ENCODE peak calls at places on chromosomes 3 and 15, in seven cellular contexts. O, N, P, H, M, F and U are unnamed samples.
A peak's percentile ranks its signal among the peaks of the same experiment; 100 is the strongest.

GRCh38 chr3:16290007-16290826 is 25.2 kb downstream of the OXNAD1 start:
- DNase-seq in O (no peak), N (peak; percentile 41), P (peak; percentile 50), H (no peak), M (no peak), F (no peak), U (peak; percentile 39)

GRCh38 chr3:46858456-46858855 is 4.8 kb downstream of the MYL3 start:
- DNase-seq in O (no peak), N (no peak), P (no peak), H (no peak), M (peak; percentile 26), F (no peak), U (no peak)

GRCh38 chr15:22884344-22884743 is 45.9 kb downstream of the NIPA2 start:
- DNase-seq in O (no peak), N (no peak), P (no peak), H (no peak), M (no peak), F (no peak), U (no peak)

GRCh38 chr3:39962566-39962965 is 153.2 kb downstream of the MYRIP start:
- DNase-seq in O (no peak), N (no peak), P (no peak), H (no peak), M (no peak), F (no peak), U (no peak)

GRCh38 chr3:108088697-108089096 is 2.1 kb downstream of the CD47 start:
- DNase-seq in O (no peak), N (no peak), P (no peak), H (no peak), M (no peak), F (no peak), U (no peak)

GRCh38 chr3:179088306-179088705 is 16.7 kb upstream of the ZMAT3 start:
- DNase-seq in O (no peak), N (no peak), P (no peak), H (no peak), M (no peak), F (no peak), U (no peak)

GRCh38 chr3:143424874-143425273 is 305.3 kb downstream of the CHST2 start:
- DNase-seq in O (no peak), N (no peak), P (no peak), H (no peak), M (no peak), F (no peak), U (no peak)

GRCh38 chr3:184227481-184227935 is 1.9 kb upstream of the VWA5B2 start:
- DNase-seq in O (no peak), N (peak; percentile 52), P (peak; percentile 41), H (peak; percentile 22), M (no peak), F (peak; percentile 48), U (no peak)

GRCh38 chr3:46947981-46948791 is 28.4 kb downstream of the CCDC12 start:
- DNase-seq in O (no peak), N (no peak), P (no peak), H (peak; percentile 34), M (peak; percentile 82), F (no peak), U (no peak)

GRCh38 chr15:100464895-100465294 is 63.9 kb downstream of the CERS3 start:
- DNase-seq in O (no peak), N (no peak), P (no peak), H (no peak), M (no peak), F (no peak), U (no peak)

GRCh38 chr3:123152656-123153055 is 49.1 kb upstream of the SEC22A start:
- DNase-seq in O (no peak), N (no peak), P (no peak), H (no peak), M (no peak), F (no peak), U (peak; percentile 18)

GRCh38 chr3:43296565-43296964 is 10.2 kb downstream of the SNRK start:
- DNase-seq in O (no peak), N (no peak), P (no peak), H (peak; percentile 40), M (no peak), F (no peak), U (no peak)

GRCh38 chr3:134426660-134427181 is 52.5 kb upstream of the AMOTL2 start:
- DNase-seq in O (no peak), N (no peak), P (no peak), H (no peak), M (no peak), F (no peak), U (no peak)

GRCh38 chr3:64321747-64322146 is 96.5 kb upstream of the PRICKLE2 start:
- DNase-seq in O (no peak), N (no peak), P (no peak), H (no peak), M (no peak), F (no peak), U (no peak)

GRCh38 chr15:101647251-101647650 is 4.9 kb downstream of the TM2D3 start:
- DNase-seq in O (no peak), N (no peak), P (no peak), H (no peak), M (no peak), F (no peak), U (no peak)

GRCh38 chr3:30668051-30668609 is 61.7 kb downstream of the TGFBR2 start:
- DNase-seq in O (no peak), N (no peak), P (no peak), H (no peak), M (no peak), F (no peak), U (peak; percentile 1)

GRCh38 chr3:194223951-194224350 is 88.0 kb downstream of the HES1 start:
- DNase-seq in O (no peak), N (no peak), P (no peak), H (no peak), M (no peak), F (no peak), U (no peak)

GRCh38 chr15:75924576-75924975 is 20.9 kb downstream of the FBXO22 start:
- DNase-seq in O (no peak), N (no peak), P (no peak), H (no peak), M (no peak), F (no peak), U (no peak)

GRCh38 chr3:170499562-170500156 is 81.0 kb downstream of the CLDN11 start:
- DNase-seq in O (peak; percentile 82), N (no peak), P (no peak), H (no peak), M (peak; percentile 75), F (peak; percentile 2), U (no peak)

GRCh38 chr15:80866936-80867335 is 87.8 kb downstream of the CEMIP start:
- DNase-seq in O (no peak), N (no peak), P (no peak), H (no peak), M (no peak), F (peak; percentile 10), U (no peak)

GRCh38 chr15:84797212-84797611 is 19.9 kb upstream of the ALPK3 start:
- DNase-seq in O (no peak), N (no peak), P (no peak), H (no peak), M (no peak), F (no peak), U (no peak)

GRCh38 chr15:41772720-41773331 is 1.5 kb upstream of the MAPKBP1 start:
- DNase-seq in O (no peak), N (peak; percentile 31), P (peak; percentile 18), H (peak; percentile 17), M (no peak), F (peak; percentile 78), U (peak; percentile 20)

GRCh38 chr3:184184546-184185234 is 1.3 kb upstream of the ABCF3 start:
- DNase-seq in O (no peak), N (no peak), P (no peak), H (no peak), M (no peak), F (no peak), U (no peak)

GRCh38 chr3:40827942-40828688 is 303.4 kb downstream of the ZNF621 start:
- DNase-seq in O (no peak), N (no peak), P (no peak), H (no peak), M (no peak), F (no peak), U (no peak)

GRCh38 chr3:194251891-194252560 is 99.1 kb downstream of the CPN2 start:
- DNase-seq in O (no peak), N (no peak), P (no peak), H (no peak), M (no peak), F (no peak), U (no peak)

GRCh38 chr15:48646364-48646763 is 855 bp upstream of the FBN1 start:
- DNase-seq in O (no peak), N (no peak), P (no peak), H (no peak), M (no peak), F (no peak), U (no peak)

GRCh38 chr3:186985713-186986364 is 55.5 kb downstream of the ST6GAL1 start:
- DNase-seq in O (no peak), N (no peak), P (peak; percentile 22), H (no peak), M (no peak), F (no peak), U (no peak)

GRCh38 chr3:99355465-99355864 is 282.9 kb upstream of the COL8A1 start:
- DNase-seq in O (no peak), N (no peak), P (no peak), H (no peak), M (no peak), F (no peak), U (no peak)

GRCh38 chr3:81726132-81726531 is 35.3 kb downstream of the GBE1 start:
- DNase-seq in O (no peak), N (no peak), P (no peak), H (no peak), M (no peak), F (no peak), U (no peak)

GRCh38 chr3:125381314-125381713 is 6.2 kb upstream of the ZNF148 start:
- DNase-seq in O (no peak), N (no peak), P (no peak), H (no peak), M (no peak), F (no peak), U (no peak)

GRCh38 chr3:78895528-78895927 is 872.3 kb downstream of the ROBO1 start:
- DNase-seq in O (no peak), N (no peak), P (no peak), H (no peak), M (no peak), F (no peak), U (no peak)

GRCh38 chr15:88218557-88219214 is 37.9 kb downstream of the NTRK3 start:
- DNase-seq in O (no peak), N (no peak), P (no peak), H (no peak), M (no peak), F (no peak), U (no peak)

GRCh38 chr15:95887666-95888480 is 442.6 kb upstream of the NR2F2 start:
- DNase-seq in O (no peak), N (no peak), P (no peak), H (no peak), M (no peak), F (no peak), U (no peak)

GRCh38 chr15:74956648-74957300 is at the start of gene RPP25:
- DNase-seq in O (peak; percentile 88), N (peak; percentile 79), P (peak; percentile 83), H (peak; percentile 66), M (peak; percentile 85), F (peak; percentile 56), U (peak; percentile 62)

GRCh38 chr15:98754283-98755022 is 106.1 kb downstream of the IGF1R start:
- DNase-seq in O (no peak), N (no peak), P (no peak), H (no peak), M (no peak), F (no peak), U (no peak)

GRCh38 chr3:13544293-13544831 is 4.6 kb upstream of the FBLN2 start:
- DNase-seq in O (no peak), N (no peak), P (no peak), H (no peak), M (no peak), F (no peak), U (no peak)

GRCh38 chr3:123713211-123713610 is 128.4 kb upstream of the HACD2 start:
- DNase-seq in O (no peak), N (no peak), P (no peak), H (no peak), M (no peak), F (no peak), U (no peak)

GRCh38 chr15:79370716-79371115 is 59.8 kb downstream of the TMED3 start:
- DNase-seq in O (no peak), N (no peak), P (no peak), H (no peak), M (no peak), F (no peak), U (no peak)